ENCODE peak calls at places on chromosome 14, in six cellular contexts. V is mammary epithelial cell, N is prostate gland, A is astrocyte, M is uterus, F is right lobe of liver. R is an unnamed sample. For H3K4me1, the result is how much of the 10 kb centered on the place peaks cover.

GRCh38 chr14:80434574-80435321 is 223.4 kb upstream of the DIO2 start:
- DNase-seq in V (peak), N (no peak), A (no peak), M (no peak), F (peak), R (no peak)

GRCh38 chr14:56659964-56660551 is 80.5 kb downstream of the TMEM260 start:
- DNase-seq in V (peak), N (no peak), A (peak), M (no peak), F (no peak), R (no peak)

GRCh38 chr14:55383039-55383438 is 28.6 kb downstream of the ATG14 start:
- DNase-seq in V (no peak), N (no peak), A (peak), M (no peak), F (no peak), R (no peak)

GRCh38 chr14:59098377-59098776 is 90.1 kb upstream of the DAAM1 start:
- DNase-seq in V (peak), N (no peak), A (peak), M (no peak), F (no peak), R (no peak)

GRCh38 chr14:63388766-63389431 is 70.2 kb upstream of the GPHB5 start:
- DNase-seq in V (peak), N (peak), A (peak), M (peak), F (peak), R (peak)

GRCh38 chr14:84988391-84988790 is 541.6 kb upstream of the FLRT2 start:
- DNase-seq in V (peak), N (no peak), A (no peak), M (no peak), F (no peak), R (no peak)

GRCh38 chr14:78968249-78968648 is 798.1 kb downstream of the NRXN3 start:
- DNase-seq in V (no peak), N (peak), A (no peak), M (no peak), F (no peak), R (no peak)

GRCh38 chr14:52951730-52952481 is 1.1 kb upstream of the FERMT2 start:
- DNase-seq in V (peak), N (peak), A (peak), M (no peak), F (peak), R (no peak)

GRCh38 chr14:64806202-64806861 is 73.4 kb downstream of the SPTB start:
- DNase-seq in V (peak), N (peak), A (peak), M (no peak), F (no peak), R (no peak)

GRCh38 chr14:92783813-92784431 is 10.2 kb upstream of the GOLGA5 start:
- DNase-seq in V (peak), N (peak), A (peak), M (no peak), F (no peak), R (peak)

GRCh38 chr14:74955229-74955999 is at the start of gene PGF:
- DNase-seq in V (peak), N (peak), A (no peak), M (peak), F (peak), R (peak)

GRCh38 chr14:104678346-104678745 is 11.1 kb upstream of the INF2 start:
- DNase-seq in V (no peak), N (no peak), A (no peak), M (peak), F (peak), R (no peak)

GRCh38 chr14:104677506-104678332 is 11.7 kb upstream of the INF2 start:
- DNase-seq in V (peak), N (peak), A (peak), M (peak), F (peak), R (peak)

GRCh38 chr14:104675447-104675846 is 14.0 kb upstream of the INF2 start:
- DNase-seq in V (no peak), N (no peak), A (no peak), M (no peak), F (no peak), R (no peak)

GRCh38 chr14:104676130-104676693 is 13.2 kb upstream of the INF2 start:
- DNase-seq in V (no peak), N (no peak), A (no peak), M (no peak), F (no peak), R (no peak)

DNA sequence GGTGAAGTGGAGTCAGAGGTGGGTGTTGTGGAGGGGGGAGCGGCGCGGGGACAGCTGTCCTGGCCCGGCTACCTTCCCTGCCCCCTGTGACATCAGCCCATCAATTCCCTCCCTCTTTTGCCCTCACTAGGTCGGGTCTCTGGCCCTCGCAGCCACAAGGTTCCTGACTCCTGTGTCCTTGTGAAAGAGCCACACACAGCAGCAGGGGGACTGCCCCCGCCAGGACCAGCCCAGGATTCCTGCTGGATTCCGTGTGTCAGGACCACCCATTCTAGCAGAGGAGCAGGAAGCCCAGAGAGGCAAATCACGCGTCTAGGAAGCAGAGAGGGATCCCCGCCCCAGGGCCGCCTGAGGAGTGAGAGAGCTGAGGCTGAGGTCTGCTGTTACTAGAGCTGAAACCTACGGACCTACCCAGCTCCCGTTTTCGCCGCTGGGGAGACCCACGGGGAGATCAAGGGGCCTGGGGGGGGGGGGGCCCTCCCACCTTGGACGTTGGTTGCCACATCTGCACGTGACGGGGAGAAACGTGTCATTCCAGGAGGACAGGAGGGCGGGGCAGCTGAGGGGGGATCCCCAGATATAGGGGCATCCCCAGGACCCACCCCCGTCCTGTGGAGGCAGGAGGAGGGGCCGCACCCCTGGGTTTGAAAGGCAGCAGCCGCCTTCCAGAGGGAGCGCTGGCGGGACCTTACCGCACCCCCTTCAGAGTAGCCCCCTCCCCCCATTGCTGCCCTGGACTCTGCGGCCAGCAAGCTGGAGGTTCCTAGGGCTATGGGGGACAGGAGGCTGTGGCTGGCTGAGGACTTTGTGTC is 12.5 kb upstream of the INF2 start:
- DNase-seq in V (no peak), N (no peak), A (no peak), M (no peak), F (no peak), R (no peak)
- H3K4me3 ChIP-seq in V (no peak), N (peak), A (peak), M (peak), F (peak), R (no peak)

GRCh38 chr14:96081224-96081623 is 42.1 kb downstream of the C14orf132 start:
- DNase-seq in V (no peak), N (no peak), A (no peak), M (no peak), F (no peak), R (no peak)
- H3K4me1 ChIP-seq in V (under half), N (under half), A (under half), M (under half), F (under half), R (under half)

DNA sequence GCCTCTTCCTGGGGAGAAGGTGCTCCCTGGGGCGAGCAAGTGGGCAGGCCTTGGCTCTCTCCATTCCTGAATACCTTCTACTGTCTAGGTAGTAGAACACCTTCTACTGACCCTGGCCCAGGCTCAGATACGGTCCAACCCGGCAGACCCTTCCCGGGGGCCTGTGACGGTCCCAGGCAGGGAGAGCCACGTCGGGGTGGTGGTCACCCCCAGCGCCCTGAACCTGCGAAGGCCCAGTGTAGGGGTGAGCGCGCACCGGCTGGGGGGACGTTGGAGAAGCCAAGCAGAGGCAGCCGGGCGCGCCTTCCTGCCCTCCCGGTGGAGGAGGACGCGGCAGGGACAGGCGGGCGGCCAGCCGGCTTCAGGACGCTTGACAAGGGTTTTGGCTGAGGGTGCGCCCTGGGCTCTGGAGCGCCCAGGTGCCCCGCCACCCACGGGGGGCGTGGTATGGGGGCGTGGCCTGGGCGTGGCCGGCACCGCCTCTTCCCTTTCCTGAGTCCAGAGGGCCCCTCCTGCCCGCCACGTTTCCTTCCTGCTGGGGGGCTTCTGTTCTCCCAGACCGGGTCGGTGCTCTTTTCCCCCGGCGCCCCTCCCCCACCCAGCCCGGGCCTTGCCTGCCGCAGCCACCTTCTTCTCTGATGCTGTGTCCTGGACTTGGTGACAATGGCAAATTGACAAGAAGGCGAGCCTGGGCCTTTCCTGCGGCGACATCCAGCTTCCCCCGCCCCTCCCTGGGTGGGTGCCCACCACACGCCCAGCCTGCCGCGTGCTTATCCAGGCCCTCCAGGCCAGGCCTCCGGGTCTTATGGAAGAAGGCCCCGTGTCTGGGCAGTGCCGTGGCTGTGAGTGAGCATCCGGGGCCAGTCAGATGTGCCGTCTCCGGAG is 24.5 kb upstream of the PPP1R13B start:
- DNase-seq in V (no peak), N (peak), A (no peak), M (peak), F (peak), R (peak)
- H3K4me3 ChIP-seq in V (peak), N (peak), A (peak), M (no peak), F (peak), R (no peak)

GRCh38 chr14:73273799-73274198 is 36.5 kb downstream of the PAPLN start:
- DNase-seq in V (no peak), N (no peak), A (no peak), M (no peak), F (no peak), R (no peak)
- H3K4me1 ChIP-seq in V (under half), N (under half), A (under half), M (under half), F (under half), R (under half)

GRCh38 chr14:100570726-100571454 is 16.3 kb downstream of the BEGAIN start:
- DNase-seq in V (no peak), N (no peak), A (no peak), M (no peak), F (no peak), R (no peak)

GRCh38 chr14:100568164-100568997 is 18.8 kb downstream of the BEGAIN start:
- DNase-seq in V (no peak), N (no peak), A (no peak), M (no peak), F (no peak), R (no peak)

GRCh38 chr14:100569734-100570251 is 17.4 kb downstream of the BEGAIN start:
- DNase-seq in V (no peak), N (no peak), A (no peak), M (no peak), F (no peak), R (no peak)

GRCh38 chr14:100567877-100568163 is 19.4 kb downstream of the BEGAIN start:
- DNase-seq in V (no peak), N (no peak), A (no peak), M (no peak), F (no peak), R (no peak)

DNA sequence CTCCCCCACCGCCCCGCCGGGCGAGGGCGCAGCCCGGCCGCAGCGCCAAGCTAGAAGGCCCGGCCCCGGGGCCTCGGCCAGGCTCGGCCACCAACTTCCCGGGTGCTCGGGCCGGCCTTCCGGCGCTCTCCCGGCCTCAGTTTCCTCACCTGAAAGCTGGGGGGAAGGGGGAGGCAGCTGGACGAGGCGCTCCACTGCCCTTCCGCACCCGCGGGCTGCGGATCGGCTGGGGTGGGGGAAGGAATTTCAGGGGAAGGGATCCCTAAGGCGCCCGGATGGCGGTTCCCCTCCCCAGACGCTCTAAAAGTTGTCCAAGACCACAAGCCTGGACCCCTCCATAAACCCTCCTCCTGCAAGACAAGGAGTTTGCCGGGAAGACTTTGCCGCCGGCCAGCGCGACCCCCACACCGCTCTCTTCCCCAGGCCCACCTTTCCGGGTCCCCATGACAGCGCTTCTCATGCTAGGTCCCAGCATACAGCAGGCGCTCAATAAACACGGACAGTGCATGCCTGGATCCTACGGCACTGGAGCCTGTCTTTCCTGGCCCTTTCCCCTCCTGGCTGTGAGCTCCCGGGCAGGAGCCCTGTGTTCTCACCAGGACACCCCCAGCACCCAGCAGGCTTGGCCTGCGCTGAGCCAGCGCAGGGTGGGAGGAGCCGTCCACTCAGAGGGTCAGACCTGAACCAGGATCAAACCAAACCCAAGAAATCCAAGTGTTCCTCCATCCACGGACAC is 18.1 kb downstream of the BEGAIN start:
- DNase-seq in V (no peak), N (no peak), A (no peak), M (no peak), F (no peak), R (no peak)
- H3K4me3 ChIP-seq in V (no peak), N (peak), A (peak), M (no peak), F (no peak), R (no peak)

GRCh38 chr14:103400537-103400936 is 15.3 kb downstream of the MARK3 start:
- DNase-seq in V (no peak), N (no peak), A (no peak), M (no peak), F (no peak), R (no peak)

GRCh38 chr14:103401223-103402214 is 16.3 kb downstream of the MARK3 start:
- DNase-seq in V (peak), N (no peak), A (peak), M (no peak), F (no peak), R (no peak)

GRCh38 chr14:103395245-103395644 is 10.0 kb downstream of the MARK3 start:
- DNase-seq in V (no peak), N (no peak), A (no peak), M (no peak), F (no peak), R (no peak)

GRCh38 chr14:103396463-103396862 is 11.2 kb downstream of the MARK3 start:
- DNase-seq in V (no peak), N (no peak), A (no peak), M (no peak), F (no peak), R (no peak)

GRCh38 chr14:103398427-103399195 is 13.4 kb downstream of the MARK3 start:
- DNase-seq in V (no peak), N (no peak), A (peak), M (no peak), F (no peak), R (no peak)
- H3K4me1 ChIP-seq in V (under half), N (under half), A (under half), M (under half), F (under half), R (under half)